ENCODE peak calls at places on chromosome 17, in ten cellular contexts. F, P, V, R, A, H, J, E, X and Z are unnamed samples.

GRCh38 chr17:2055494-2056220 is 754 bp downstream of the HIC1 start:
- DNase-seq in F (peak; percentile 70), P (no peak), V (peak; percentile 81), R (no peak), A (no peak), H (peak; percentile 68), J (no peak), E (peak; percentile 63), X (peak; percentile 39), Z (no peak)

GRCh38 chr17:80991645-80992076 is at the start of gene CHMP6:
- DNase-seq in F (peak; percentile 82), P (peak; percentile 63), V (peak; percentile 88), R (peak; percentile 75), A (no peak), H (peak; percentile 87), J (no peak), E (peak; percentile 80), X (peak; percentile 76), Z (peak; percentile 78)

GRCh38 chr17:62703269-62703775 is 75.9 kb downstream of the MRC2 start:
- DNase-seq in F (peak; percentile 52), P (no peak), V (peak; percentile 68), R (peak; percentile 29), A (peak; percentile 57), H (peak; percentile 73), J (no peak), E (peak; percentile 56), X (no peak), Z (peak; percentile 93)

GRCh38 chr17:50631195-50631907 is 3.3 kb upstream of the ABCC3 start:
- DNase-seq in F (no peak), P (no peak), V (no peak), R (no peak), A (no peak), H (no peak), J (no peak), E (peak; percentile 11), X (no peak), Z (no peak)

GRCh38 chr17:79811036-79811887 is 14.4 kb upstream of the CBX8 start:
- DNase-seq in F (peak; percentile 37), P (no peak), V (no peak), R (peak; percentile 43), A (no peak), H (peak; percentile 68), J (no peak), E (peak; percentile 40), X (no peak), Z (peak; percentile 94)

GRCh38 chr17:3004925-3005324 is 58.5 kb downstream of the OR1D5 start:
- DNase-seq in F (peak; percentile 43), P (no peak), V (peak; percentile 46), R (no peak), A (no peak), H (peak; percentile 72), J (no peak), E (no peak), X (no peak), Z (no peak)

GRCh38 chr17:63476494-63476856 is 386 bp upstream of the ACE start:
- DNase-seq in F (peak; percentile 41), P (no peak), V (no peak), R (no peak), A (no peak), H (no peak), J (no peak), E (no peak), X (no peak), Z (no peak)

GRCh38 chr17:13562271-13562800 is 39.4 kb downstream of the HS3ST3A1 start:
- DNase-seq in F (peak; percentile 30), P (peak; percentile 33), V (no peak), R (no peak), A (no peak), H (peak; percentile 82), J (no peak), E (no peak), X (no peak), Z (peak; percentile 66)

GRCh38 chr17:47705536-47706481 is 11.8 kb downstream of the TBKBP1 start:
- DNase-seq in F (no peak), P (no peak), V (peak; percentile 56), R (no peak), A (no peak), H (peak; percentile 54), J (no peak), E (no peak), X (no peak), Z (no peak)

GRCh38 chr17:68507581-68507980 is 4.6 kb upstream of the PRKAR1A start:
- DNase-seq in F (no peak), P (no peak), V (no peak), R (no peak), A (no peak), H (no peak), J (no peak), E (no peak), X (no peak), Z (no peak)

GRCh38 chr17:19470529-19471261 is 59.7 kb downstream of the RNF112 start:
- DNase-seq in F (peak; percentile 75), P (peak; percentile 82), V (peak; percentile 77), R (peak; percentile 25), A (peak; percentile 49), H (peak; percentile 96), J (no peak), E (no peak), X (peak; percentile 63), Z (no peak)

GRCh38 chr17:37527249-37527851 is 37.7 kb downstream of the DUSP14 start:
- DNase-seq in F (no peak), P (no peak), V (no peak), R (no peak), A (no peak), H (no peak), J (no peak), E (no peak), X (no peak), Z (peak; percentile 19)

DNA sequence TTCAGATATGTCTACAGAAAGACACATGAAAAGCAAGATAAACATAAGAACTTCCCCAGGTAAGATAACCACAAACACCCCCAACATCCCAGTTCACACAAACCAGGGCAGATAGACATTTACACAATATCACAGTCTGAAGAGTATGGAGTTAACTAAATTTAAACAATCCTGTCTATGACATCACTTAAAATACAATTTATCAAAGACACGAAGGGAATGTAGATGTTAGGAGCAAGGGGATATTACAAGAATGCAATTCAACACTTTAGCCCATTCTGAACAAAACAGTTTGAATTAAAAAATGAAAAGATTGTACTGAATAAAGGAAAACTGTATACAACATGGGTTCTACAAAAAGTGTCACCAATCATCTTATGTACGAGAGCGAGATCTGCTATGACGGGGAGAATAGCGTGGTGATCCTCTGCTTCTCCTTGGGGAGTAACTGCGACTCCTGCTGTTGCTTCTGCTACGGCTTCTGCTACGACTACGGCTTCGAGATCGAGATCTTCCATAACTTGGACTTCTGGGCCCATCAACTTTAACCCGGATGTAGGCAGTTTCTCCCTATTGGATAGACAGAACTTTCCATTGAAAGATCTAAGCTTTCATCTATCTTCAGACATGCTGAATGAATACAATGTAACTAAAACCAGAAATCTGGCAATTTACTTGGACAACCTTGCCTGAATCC is 1.9 kb downstream of the SRSF1 start:
- DNase-seq in F (no peak), P (no peak), V (no peak), R (no peak), A (no peak), H (no peak), J (no peak), E (no peak), X (no peak), Z (no peak)
- TF ChIP-seq POLR2A in F (no peak), P (no peak), V (no peak), R (no peak), A (no peak), H (no peak), J (no peak), E (no peak), X (no peak), Z (no peak)

DNA sequence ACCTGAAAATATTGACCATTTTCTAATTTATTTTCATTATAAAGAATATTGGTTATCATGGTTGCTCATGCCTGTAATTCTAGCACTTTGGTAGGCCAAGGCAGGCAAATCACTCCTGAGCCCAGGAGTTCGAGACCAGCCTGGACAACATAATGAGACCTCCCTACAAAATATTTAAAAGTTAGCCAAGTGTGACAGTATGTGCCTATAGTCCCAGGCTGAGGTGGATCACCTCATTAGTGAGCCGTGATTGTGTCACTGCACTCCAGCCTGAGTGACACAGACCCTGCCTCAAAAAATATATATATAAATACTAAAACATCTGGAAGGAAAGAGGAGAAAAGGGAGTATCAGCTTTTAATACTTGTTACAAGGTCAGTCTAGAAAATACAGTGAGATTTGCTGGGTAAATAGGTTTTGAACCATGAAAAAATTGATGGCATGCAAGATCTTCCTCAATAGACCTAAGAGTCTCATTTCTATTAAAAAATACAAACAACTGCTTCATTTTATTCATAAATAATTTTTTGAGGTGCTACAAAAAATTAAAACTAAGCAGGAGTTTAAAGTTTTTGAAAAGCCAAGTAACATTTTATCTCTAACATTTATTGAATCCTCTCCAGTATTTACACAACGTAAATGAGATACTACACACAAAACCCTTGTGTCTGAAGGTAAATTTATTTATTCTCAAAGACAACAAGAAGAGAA is 47.7 kb downstream of the TUBD1 start:
- DNase-seq in F (no peak), P (no peak), V (no peak), R (no peak), A (no peak), H (peak; percentile 47), J (no peak), E (no peak), X (no peak), Z (no peak)
- TF ChIP-seq POLR2A in F (no peak), P (no peak), V (no peak), R (no peak), A (peak; percentile 25), H (peak; percentile 14), J (no peak), E (no peak), X (no peak), Z (peak; percentile 80)

GRCh38 chr17:67343237-67343636 is 23.1 kb downstream of the PSMD12 start:
- DNase-seq in F (no peak), P (no peak), V (no peak), R (no peak), A (no peak), H (no peak), J (no peak), E (no peak), X (no peak), Z (no peak)
- TF ChIP-seq POLR2A in F (no peak), P (no peak), V (no peak), R (no peak), A (no peak), H (no peak), J (no peak), E (no peak), X (no peak), Z (no peak)

GRCh38 chr17:31318298-31319190 is 2.9 kb downstream of the EVI2A start:
- DNase-seq in F (peak; percentile 65), P (peak; percentile 75), V (no peak), R (no peak), A (no peak), H (peak; percentile 76), J (no peak), E (no peak), X (peak; percentile 46), Z (no peak)

GRCh38 chr17:31310260-31310659 is 3.6 kb downstream of the EVI2B start:
- DNase-seq in F (no peak), P (no peak), V (no peak), R (no peak), A (no peak), H (no peak), J (no peak), E (no peak), X (no peak), Z (no peak)

GRCh38 chr17:31310877-31311276 is 3.0 kb downstream of the EVI2B start:
- DNase-seq in F (no peak), P (no peak), V (no peak), R (no peak), A (no peak), H (no peak), J (no peak), E (no peak), X (peak; percentile 25), Z (no peak)

GRCh38 chr17:31314788-31315105 is 893 bp upstream of the EVI2B start:
- DNase-seq in F (no peak), P (no peak), V (no peak), R (no peak), A (no peak), H (no peak), J (no peak), E (no peak), X (no peak), Z (no peak)

GRCh38 chr17:31313982-31314787 is at the start of gene EVI2B:
- DNase-seq in F (no peak), P (no peak), V (no peak), R (no peak), A (no peak), H (no peak), J (no peak), E (no peak), X (no peak), Z (no peak)
- TF ChIP-seq POLR2A in F (no peak), P (no peak), V (no peak), R (no peak), A (no peak), H (no peak), J (no peak), E (no peak), X (peak; percentile 35), Z (no peak)